ENCODE peak calls at places on chromosomes 3 and 15, in four cellular contexts. E is activated T-cell treated with anti-CD3 and anti-CD28 coated beads for 1 hour, O is mesenteric fat pad, M is neuronal stem cell. I is an unnamed sample.

GRCh38 chr3:124669470-124669869 is 60.8 kb upstream of the UMPS start:
- DNase-seq in M (no peak), E (no peak), O (no peak), I (no peak)

GRCh38 chr3:45191424-45191823 is 34.7 kb downstream of the TMEM158 start:
- DNase-seq in M (no peak), O (no peak), E (no peak), I (no peak)

GRCh38 chr3:134904333-134904771 is 109.3 kb downstream of the EPHB1 start:
- DNase-seq in M (no peak), E (no peak), O (peak), I (no peak)

GRCh38 chr15:99671926-99672701 is 61.1 kb downstream of the LYSMD4 start:
- DNase-seq in M (no peak), E (no peak), O (no peak), I (no peak)

GRCh38 chr3:50194128-50194902 is 2.9 kb downstream of the GNAT1 start:
- DNase-seq in O (no peak), M (peak), E (peak), I (peak)

GRCh38 chr3:135150282-135150681 is 355.2 kb downstream of the EPHB1 start:
- DNase-seq in M (no peak), O (no peak), E (no peak), I (no peak)

GRCh38 chr15:33547876-33548275 is 237.1 kb downstream of the RYR3 start:
- DNase-seq in O (no peak), E (no peak), M (peak), I (peak)

GRCh38 chr3:173745952-173746682 is 348.6 kb downstream of the NLGN1 start:
- DNase-seq in O (no peak), M (no peak), E (no peak), I (no peak)

GRCh38 chr3:148149556-148149955 is 548.1 kb upstream of the AGTR1 start:
- DNase-seq in M (peak), E (no peak), O (no peak), I (no peak)

GRCh38 chr15:77691607-77692006 is 58.9 kb upstream of the LINGO1 start:
- DNase-seq in O (no peak), E (no peak), M (no peak), I (no peak)

I was measured in nephron progenitor cell.